ENCODE peak calls at places on chromosomes 4 and X, in nine cellular contexts. One of them, this sample, is unnamed.

GRCh38 chr4:138555584-138555983 is 313.4 kb upstream of the SLC7A11 start:
- DNase-seq in HuH-7.5: no peak
- DNase-seq in Jurkat, Clone E6-1: peak; percentile 35
- DNase-seq in left cardiac atrium: no peak
- DNase-seq in left ventricle myocardium superior: no peak
- DNase-seq in T-cell: no peak
- DNase-seq in putamen: no peak
- DNase-seq in HCEC 1CT: peak; percentile 9
- DNase-seq in NCI-H1694 treated with DMSO at 0.1 percent for 48 hours: no peak
- DNase-seq in this sample: no peak

GRCh38 chr4:142095886-142096605 is 459.7 kb downstream of the IL15 start:
- DNase-seq in HuH-7.5: no peak
- DNase-seq in Jurkat, Clone E6-1: no peak
- DNase-seq in left cardiac atrium: no peak
- DNase-seq in left ventricle myocardium superior: no peak
- DNase-seq in T-cell: no peak
- DNase-seq in putamen: no peak
- DNase-seq in HCEC 1CT: peak; percentile 87
- DNase-seq in NCI-H1694 treated with DMSO at 0.1 percent for 48 hours: no peak
- DNase-seq in this sample: no peak

GRCh38 chrX:30570505-30570904 is 7.1 kb downstream of the TASL start:
- DNase-seq in HuH-7.5: no peak
- DNase-seq in Jurkat, Clone E6-1: no peak
- DNase-seq in left cardiac atrium: no peak
- DNase-seq in left ventricle myocardium superior: no peak
- DNase-seq in T-cell: no peak
- DNase-seq in putamen: no peak
- DNase-seq in HCEC 1CT: peak; percentile 2
- DNase-seq in NCI-H1694 treated with DMSO at 0.1 percent for 48 hours: no peak
- DNase-seq in this sample: no peak

GRCh38 chrX:119655125-119655524 is 37.8 kb downstream of the SEPTIN6 start:
- DNase-seq in HuH-7.5: no peak
- DNase-seq in Jurkat, Clone E6-1: no peak
- DNase-seq in left cardiac atrium: peak; percentile 62
- DNase-seq in left ventricle myocardium superior: peak; percentile 37
- DNase-seq in T-cell: no peak
- DNase-seq in putamen: no peak
- DNase-seq in HCEC 1CT: peak; percentile 64
- DNase-seq in NCI-H1694 treated with DMSO at 0.1 percent for 48 hours: no peak
- DNase-seq in this sample: no peak

GRCh38 chr4:29278580-29278979 is 1441.6 kb upstream of the PCDH7 start:
- DNase-seq in HuH-7.5: no peak
- DNase-seq in Jurkat, Clone E6-1: no peak
- DNase-seq in left cardiac atrium: no peak
- DNase-seq in left ventricle myocardium superior: no peak
- DNase-seq in T-cell: no peak
- DNase-seq in putamen: no peak
- DNase-seq in HCEC 1CT: no peak
- DNase-seq in NCI-H1694 treated with DMSO at 0.1 percent for 48 hours: no peak
- DNase-seq in this sample: no peak

GRCh38 chr4:94714761-94715160 is 43.0 kb upstream of the BMPR1B start:
- DNase-seq in HuH-7.5: no peak
- DNase-seq in Jurkat, Clone E6-1: no peak
- DNase-seq in left cardiac atrium: no peak
- DNase-seq in left ventricle myocardium superior: no peak
- DNase-seq in T-cell: no peak
- DNase-seq in putamen: no peak
- DNase-seq in HCEC 1CT: peak; percentile 63
- DNase-seq in NCI-H1694 treated with DMSO at 0.1 percent for 48 hours: no peak
- DNase-seq in this sample: no peak

GRCh38 chr4:25862411-25863346 is at the start of gene SEL1L3:
- DNase-seq in HuH-7.5: peak; percentile 81
- DNase-seq in Jurkat, Clone E6-1: no peak
- DNase-seq in left cardiac atrium: peak; percentile 41
- DNase-seq in left ventricle myocardium superior: peak; percentile 63
- DNase-seq in T-cell: no peak
- DNase-seq in putamen: no peak
- DNase-seq in HCEC 1CT: no peak
- DNase-seq in NCI-H1694 treated with DMSO at 0.1 percent for 48 hours: no peak
- DNase-seq in this sample: peak; percentile 74

GRCh38 chrX:47530054-47530453 is 31.0 kb upstream of the ARAF start:
- DNase-seq in HuH-7.5: no peak
- DNase-seq in Jurkat, Clone E6-1: no peak
- DNase-seq in left cardiac atrium: no peak
- DNase-seq in left ventricle myocardium superior: no peak
- DNase-seq in T-cell: no peak
- DNase-seq in putamen: no peak
- DNase-seq in HCEC 1CT: no peak
- DNase-seq in NCI-H1694 treated with DMSO at 0.1 percent for 48 hours: no peak
- DNase-seq in this sample: no peak

GRCh38 chr4:53854991-53855885 is 209.2 kb downstream of the CHIC2 start:
- DNase-seq in HuH-7.5: no peak
- DNase-seq in Jurkat, Clone E6-1: no peak
- DNase-seq in left cardiac atrium: no peak
- DNase-seq in left ventricle myocardium superior: no peak
- DNase-seq in T-cell: no peak
- DNase-seq in putamen: no peak
- DNase-seq in HCEC 1CT: peak; percentile 56
- DNase-seq in NCI-H1694 treated with DMSO at 0.1 percent for 48 hours: no peak
- DNase-seq in this sample: no peak

GRCh38 chr4:88335092-88335665 is 43.5 kb upstream of the HERC6 start:
- DNase-seq in HuH-7.5: no peak
- DNase-seq in Jurkat, Clone E6-1: no peak
- DNase-seq in left cardiac atrium: no peak
- DNase-seq in left ventricle myocardium superior: no peak
- DNase-seq in T-cell: no peak
- DNase-seq in putamen: no peak
- DNase-seq in HCEC 1CT: peak; percentile 82
- DNase-seq in NCI-H1694 treated with DMSO at 0.1 percent for 48 hours: no peak
- DNase-seq in this sample: no peak

GRCh38 chrX:38514014-38514854 is 47.1 kb upstream of the TSPAN7 start:
- DNase-seq in HuH-7.5: no peak
- DNase-seq in Jurkat, Clone E6-1: peak; percentile 44
- DNase-seq in left cardiac atrium: no peak
- DNase-seq in left ventricle myocardium superior: no peak
- DNase-seq in T-cell: no peak
- DNase-seq in putamen: no peak
- DNase-seq in HCEC 1CT: no peak
- DNase-seq in NCI-H1694 treated with DMSO at 0.1 percent for 48 hours: peak; percentile 88
- DNase-seq in this sample: no peak

GRCh38 chr4:1242506-1243450 is 6.2 kb downstream of the CTBP1 start:
- DNase-seq in HuH-7.5: peak; percentile 4
- DNase-seq in Jurkat, Clone E6-1: no peak
- DNase-seq in left cardiac atrium: no peak
- DNase-seq in left ventricle myocardium superior: no peak
- DNase-seq in T-cell: no peak
- DNase-seq in putamen: no peak
- DNase-seq in HCEC 1CT: no peak
- DNase-seq in NCI-H1694 treated with DMSO at 0.1 percent for 48 hours: no peak
- DNase-seq in this sample: no peak